ENCODE peak calls at places on chromosomes 2 and 18, in eight cellular contexts. A is transverse colon, X is thoracic aorta, I is A549, V is hepatocyte, B is neural progenitor cell, R is fibroblast of lung, W is tibial artery. U is an unnamed sample. For H3K4me1, the result is how much of the 10 kb centered on the place peaks cover.

GRCh38 chr2:162926501-162926900 is 87.9 kb upstream of the KCNH7 start:
- DNase-seq in A (no peak), X (no peak), I (peak), V (no peak), B (no peak), R (no peak), W (no peak), U (no peak)

GRCh38 chr2:1487758-1488715 is 74.8 kb downstream of the TPO start:
- DNase-seq in A (no peak), X (no peak), I (no peak), V (no peak), B (peak), R (no peak), W (no peak), U (no peak)

GRCh38 chr18:2547477-2548087 is 23.7 kb downstream of the METTL4 start:
- DNase-seq in A (no peak), X (no peak), I (peak), V (peak), B (peak), R (peak), W (no peak), U (no peak)

GRCh38 chr2:86335865-86336321 is 1.5 kb downstream of the REEP1 start:
- DNase-seq in A (no peak), X (no peak), I (no peak), V (no peak), B (peak), R (no peak), W (no peak), U (no peak)

GRCh38 chr18:79394438-79395307 is 1.1 kb upstream of the NFATC1 start:
- DNase-seq in A (no peak), X (no peak), I (peak), V (peak), B (peak), R (peak), W (peak), U (no peak)

GRCh38 chr18:21740474-21740723 is 193 bp upstream of the MIB1 start:
- DNase-seq in A (peak), X (no peak), I (peak), V (peak), B (no peak), R (peak), W (peak), U (peak)

GRCh38 chr18:55593888-55594287 is 5.9 kb upstream of the TCF4 start:
- DNase-seq in A (no peak), X (no peak), I (no peak), V (no peak), B (no peak), R (no peak), W (no peak), U (no peak)

GRCh38 chr2:97267411-97268074 is 154.6 kb downstream of the ANKRD36 start:
- DNase-seq in A (peak), X (no peak), I (no peak), V (peak), B (peak), R (no peak), W (peak), U (peak)

GRCh38 chr2:227462463-227462951 is 9.4 kb upstream of the AGFG1 start:
- DNase-seq in A (no peak), X (no peak), I (no peak), V (peak), B (no peak), R (no peak), W (no peak), U (no peak)

GRCh38 chr2:96203130-96204028 is 5.2 kb downstream of the STARD7 start:
- DNase-seq in A (no peak), X (no peak), I (no peak), V (no peak), B (no peak), R (no peak), W (no peak), U (no peak)

GRCh38 chr2:84891355-84892010 is 10.6 kb upstream of the TRABD2A start:
- DNase-seq in A (no peak), X (no peak), I (no peak), V (no peak), B (no peak), R (no peak), W (no peak), U (no peak)

GRCh38 chr18:50152900-50153299 is 42.0 kb downstream of the MYO5B start:
- DNase-seq in A (no peak), X (no peak), I (no peak), V (no peak), B (no peak), R (no peak), W (no peak), U (no peak)

GRCh38 chr2:65663831-65664407 is 231.5 kb upstream of the SPRED2 start:
- DNase-seq in A (no peak), X (no peak), I (no peak), V (no peak), B (no peak), R (peak), W (no peak), U (no peak)

GRCh38 chr2:133326651-133327397 is 241.4 kb downstream of the NCKAP5 start:
- DNase-seq in A (no peak), X (no peak), I (peak), V (no peak), B (peak), R (peak), W (no peak), U (no peak)

GRCh38 chr18:73163236-73163635 is 295.4 kb upstream of the NETO1 start:
- DNase-seq in A (no peak), X (no peak), I (no peak), V (no peak), B (no peak), R (no peak), W (no peak), U (no peak)

GRCh38 chr18:49014605-49015267 is 64.0 kb upstream of the SMAD7 start:
- DNase-seq in A (no peak), X (no peak), I (no peak), V (no peak), B (no peak), R (no peak), W (peak), U (no peak)

GRCh38 chr2:188452084-188452483 is 160.4 kb downstream of the GULP1 start:
- DNase-seq in A (no peak), X (no peak), I (no peak), V (no peak), B (no peak), R (no peak), W (no peak), U (no peak)

GRCh38 chr2:223043164-223043941 is 8.6 kb upstream of the KCNE4 start:
- DNase-seq in A (no peak), X (no peak), I (no peak), V (no peak), B (no peak), R (no peak), W (no peak), U (no peak)

GRCh38 chr2:45220227-45220626 is 211.0 kb upstream of the SIX2 start:
- DNase-seq in A (no peak), X (no peak), I (no peak), V (no peak), B (no peak), R (peak), W (no peak), U (no peak)

GRCh38 chr2:85221291-85221690 is 88.1 kb downstream of the TCF7L1 start:
- DNase-seq in A (peak), X (no peak), I (no peak), V (no peak), B (no peak), R (peak), W (no peak), U (no peak)

GRCh38 chr18:58161659-58162058 is 117.6 kb downstream of the NEDD4L start:
- DNase-seq in A (peak), X (no peak), I (peak), V (no peak), B (peak), R (no peak), W (no peak), U (no peak)

GRCh38 chr18:47930086-47930843 is at the start of gene SMAD2:
- DNase-seq in A (peak), X (peak), I (peak), V (peak), B (peak), R (peak), W (peak), U (peak)

GRCh38 chr2:85778646-85779364 is 25.0 kb downstream of the ATOH8 start:
- DNase-seq in A (no peak), X (no peak), I (no peak), V (no peak), B (no peak), R (no peak), W (no peak), U (no peak)

GRCh38 chr2:233821196-233821595 is 33.1 kb downstream of the HJURP start:
- DNase-seq in A (no peak), X (no peak), I (no peak), V (no peak), B (no peak), R (no peak), W (peak), U (no peak)

GRCh38 chr2:212135739-212136138 is 402.9 kb downstream of the ERBB4 start:
- DNase-seq in A (no peak), X (no peak), I (peak), V (no peak), B (no peak), R (no peak), W (no peak), U (no peak)

GRCh38 chr2:219352448-219353023 is 20.0 kb upstream of the RESP18 start:
- DNase-seq in A (peak), X (no peak), I (peak), V (peak), B (peak), R (peak), W (no peak), U (peak)

GRCh38 chr2:71882236-71882946 is 265.3 kb downstream of the CYP26B1 start:
- DNase-seq in A (no peak), X (no peak), I (no peak), V (no peak), B (no peak), R (no peak), W (no peak), U (no peak)

GRCh38 chr2:55062754-55063153 is 12.5 kb upstream of the RTN4 start:
- DNase-seq in A (no peak), X (no peak), I (no peak), V (no peak), B (no peak), R (no peak), W (no peak), U (no peak)

GRCh38 chr2:55061534-55062344 is 11.5 kb upstream of the RTN4 start:
- DNase-seq in A (no peak), X (no peak), I (no peak), V (no peak), B (no peak), R (no peak), W (no peak), U (no peak)

GRCh38 chr2:55059793-55060192 is 9.5 kb upstream of the RTN4 start:
- DNase-seq in A (no peak), X (no peak), I (no peak), V (no peak), B (no peak), R (no peak), W (no peak), U (no peak)

GRCh38 chr2:55063226-55063625 is 13.0 kb upstream of the RTN4 start:
- DNase-seq in A (no peak), X (no peak), I (no peak), V (no peak), B (no peak), R (no peak), W (no peak), U (no peak)

GRCh38 chr2:55063713-55064323 is 13.6 kb upstream of the RTN4 start:
- DNase-seq in A (peak), X (no peak), I (peak), V (no peak), B (no peak), R (no peak), W (no peak), U (no peak)
- TF ChIP-seq CTCF in A (no peak), X (no peak), I (peak), V (no peak), B (peak), R (no peak), W (no peak), U (no peak)

GRCh38 chr2:47720036-47720435 is 62.9 kb upstream of the MSH6 start:
- DNase-seq in A (no peak), X (no peak), I (no peak), V (no peak), B (no peak), R (peak), W (no peak), U (no peak)

GRCh38 chr2:47715552-47715951 is 67.4 kb upstream of the MSH6 start:
- DNase-seq in A (no peak), X (no peak), I (no peak), V (no peak), B (no peak), R (no peak), W (no peak), U (no peak)

GRCh38 chr2:47721296-47721695 is 61.6 kb upstream of the MSH6 start:
- DNase-seq in A (no peak), X (no peak), I (no peak), V (no peak), B (peak), R (no peak), W (no peak), U (no peak)

GRCh38 chr2:47720559-47720958 is 62.4 kb upstream of the MSH6 start:
- DNase-seq in A (no peak), X (no peak), I (no peak), V (no peak), B (no peak), R (no peak), W (no peak), U (no peak)

DNA sequence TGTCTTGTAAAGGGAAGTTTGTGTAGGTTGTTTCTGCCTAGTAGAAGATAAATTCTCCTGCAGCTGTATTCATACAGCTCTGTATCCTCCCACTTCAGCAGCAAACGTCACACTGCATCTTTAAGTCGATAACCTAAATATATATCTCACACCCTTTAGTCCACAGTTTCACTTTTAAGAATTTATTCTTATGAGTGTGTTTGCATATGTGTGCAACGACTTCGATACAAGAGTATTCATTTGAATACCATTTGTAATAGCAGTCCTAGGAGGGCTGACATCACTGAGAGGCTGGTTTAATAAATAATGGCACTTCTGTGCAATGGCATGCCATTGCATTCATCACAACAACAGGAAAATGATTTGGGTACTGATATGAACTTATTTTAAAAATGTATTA is 63.8 kb upstream of the MSH6 start:
- DNase-seq in A (no peak), X (no peak), I (no peak), V (no peak), B (no peak), R (no peak), W (no peak), U (no peak)
- H3K4me1 ChIP-seq in A (under half), X (under half), I (under half), V (under half), B (under half), R (under half), W (under half), U (under half)

GRCh38 chr2:241967745-241968144 is 98.2 kb downstream of the RTP5 start:
- DNase-seq in A (no peak), X (no peak), I (no peak), V (no peak), B (no peak), R (no peak), W (peak), U (no peak)
- H3K27ac ChIP-seq in A (no peak), X (no peak), I (no peak), V (no peak), B (no peak), R (no peak), W (no peak), U (no peak)

GRCh38 chr2:224062481-224063307 is 23.6 kb upstream of the SERPINE2 start:
- DNase-seq in A (no peak), X (no peak), I (no peak), V (no peak), B (no peak), R (no peak), W (no peak), U (no peak)
- TF ChIP-seq CTCF in A (no peak), X (no peak), I (no peak), V (peak), B (peak), R (no peak), W (no peak), U (no peak)

GRCh38 chr2:54500404-54501147 is 44.4 kb downstream of the SPTBN1 start:
- DNase-seq in A (no peak), X (no peak), I (no peak), V (no peak), B (no peak), R (no peak), W (no peak), U (no peak)

GRCh38 chr2:54503192-54503591 is 47.1 kb downstream of the SPTBN1 start:
- DNase-seq in A (peak), X (no peak), I (peak), V (peak), B (peak), R (peak), W (no peak), U (peak)

GRCh38 chr2:54502731-54503130 is 46.6 kb downstream of the SPTBN1 start:
- DNase-seq in A (no peak), X (no peak), I (no peak), V (no peak), B (no peak), R (no peak), W (no peak), U (no peak)

GRCh38 chr2:54504866-54505265 is 48.7 kb downstream of the SPTBN1 start:
- DNase-seq in A (no peak), X (no peak), I (no peak), V (no peak), B (no peak), R (no peak), W (no peak), U (no peak)

DNA sequence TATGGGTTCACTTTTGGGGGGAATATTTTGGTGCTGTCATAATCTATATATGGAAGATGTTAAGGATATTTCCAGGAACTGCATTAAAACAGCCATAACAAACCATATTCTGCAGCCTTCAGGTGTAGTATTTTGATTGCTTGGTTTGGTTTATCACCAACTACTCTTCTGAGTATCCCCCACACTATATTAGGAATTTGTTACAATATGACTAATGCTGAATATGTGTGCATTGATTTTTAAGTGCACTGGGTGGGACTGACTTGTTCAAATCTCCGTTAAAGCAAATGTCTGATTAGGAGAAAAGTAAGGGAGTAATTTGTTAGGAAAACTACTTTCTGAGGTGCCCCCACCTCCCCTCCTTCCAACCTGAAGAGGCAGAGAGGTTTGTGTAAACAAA is 47.7 kb downstream of the SPTBN1 start:
- DNase-seq in A (no peak), X (no peak), I (no peak), V (no peak), B (no peak), R (no peak), W (no peak), U (no peak)
- H3K4me1 ChIP-seq in A (under half), X (half or more), I (under half), V (under half), B (under half), R (under half), W (under half), U (under half)

GRCh38 chr2:6924918-6925194 is 7.6 kb downstream of the RNF144A start:
- DNase-seq in A (no peak), X (no peak), I (no peak), V (no peak), B (no peak), R (no peak), W (no peak), U (no peak)
- H3K27ac ChIP-seq in A (no peak), X (no peak), I (no peak), V (no peak), B (no peak), R (no peak), W (no peak), U (no peak)

DNA sequence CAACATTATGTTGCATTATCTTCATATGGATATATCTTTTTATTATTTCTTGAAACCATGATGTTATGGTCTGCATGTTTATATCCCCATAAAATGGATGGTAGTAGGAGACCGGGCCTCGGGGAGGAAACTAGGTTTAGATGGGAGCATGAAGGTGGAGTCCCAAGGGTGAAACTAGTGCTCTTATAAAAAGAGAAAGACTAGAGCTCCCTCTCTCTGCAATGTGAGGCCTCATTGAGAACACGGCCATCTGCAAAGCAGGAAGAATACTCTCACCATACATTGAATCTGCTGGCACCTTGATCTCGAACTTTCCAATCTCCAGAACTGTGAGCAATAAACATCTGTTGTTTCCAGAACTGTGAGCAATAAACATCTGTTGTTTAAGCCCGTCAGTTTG is 64.0 kb downstream of the NXPH2 start:
- DNase-seq in A (no peak), X (no peak), I (no peak), V (no peak), B (no peak), R (no peak), W (no peak), U (no peak)
- TF ChIP-seq CTCF in A (no peak), X (no peak), I (peak), V (no peak), B (peak), R (peak), W (no peak), U (no peak)

U was measured in prostate gland.